ENCODE peak calls at places on chromosomes 7 and 10, in four cellular contexts. X, K, O and T are unnamed samples. For H3K9me2, the result is how much of the 10 kb centered on the place peaks cover.

GRCh38 chr7:155594961-155595366 is 48.6 kb upstream of the CNPY1 start:
- DNase-seq in X (no peak), K (no peak), O (no peak), T (no peak)

GRCh38 chr10:93915603-93916002 is 21.8 kb downstream of the SLC35G1 start:
- DNase-seq in X (no peak), K (no peak), O (no peak), T (no peak)

GRCh38 chr7:18505870-18506460 is 10.4 kb downstream of the HDAC9 start:
- DNase-seq in X (no peak), K (no peak), O (no peak), T (peak)

GRCh38 chr7:50278120-50278519 is 26.4 kb upstream of the IKZF1 start:
- DNase-seq in X (no peak), K (no peak), O (no peak), T (no peak)

GRCh38 chr10:27341001-27341400 is 100.4 kb upstream of the ACBD5 start:
- DNase-seq in X (no peak), K (no peak), O (no peak), T (no peak)

GRCh38 chr7:4198301-4198700 is 483.8 kb upstream of the FOXK1 start:
- DNase-seq in X (no peak), K (no peak), O (no peak), T (no peak)

GRCh38 chr10:112689327-112689726 is 242.3 kb downstream of the VTI1A start:
- DNase-seq in X (peak), K (peak), O (peak), T (no peak)

GRCh38 chr7:4200546-4201094 is 481.5 kb upstream of the FOXK1 start:
- DNase-seq in X (no peak), K (no peak), O (no peak), T (no peak)

GRCh38 chr10:46098379-46098778 is 52.3 kb upstream of the MSMB start:
- DNase-seq in X (no peak), K (no peak), O (no peak), T (no peak)

DNA sequence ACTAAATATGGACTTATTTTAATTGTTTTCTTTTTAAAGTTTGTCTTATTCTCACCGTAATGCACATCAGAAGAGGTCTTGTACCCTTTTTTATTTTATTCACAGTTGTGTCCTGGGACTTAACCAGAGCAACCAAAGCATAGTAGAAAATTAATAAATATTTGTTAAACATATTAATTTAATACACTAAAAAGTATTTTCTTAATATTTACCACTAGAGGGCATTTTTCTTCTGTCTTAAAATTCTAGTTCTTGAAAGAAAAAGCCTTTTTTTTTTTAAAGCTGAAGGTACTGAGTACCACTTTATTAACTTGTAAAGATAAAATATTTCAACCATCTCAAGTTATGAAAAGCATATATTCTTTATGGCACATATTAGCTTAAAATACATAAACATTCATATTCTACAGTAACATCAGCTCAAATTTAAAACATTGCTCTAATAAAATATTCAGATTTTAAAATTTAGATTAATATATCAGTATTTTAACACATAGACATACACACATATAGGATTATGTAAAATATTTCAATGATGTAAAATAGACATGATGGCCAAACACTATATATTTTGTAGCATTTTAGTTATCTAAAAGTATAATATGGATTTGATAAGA is 260.4 kb downstream of the SEMA3A start:
- DNase-seq in X (no peak), K (no peak), O (no peak), T (no peak)
- TF ChIP-seq CTCF in X (peak), K (peak), O (no peak), T (peak)

DNA sequence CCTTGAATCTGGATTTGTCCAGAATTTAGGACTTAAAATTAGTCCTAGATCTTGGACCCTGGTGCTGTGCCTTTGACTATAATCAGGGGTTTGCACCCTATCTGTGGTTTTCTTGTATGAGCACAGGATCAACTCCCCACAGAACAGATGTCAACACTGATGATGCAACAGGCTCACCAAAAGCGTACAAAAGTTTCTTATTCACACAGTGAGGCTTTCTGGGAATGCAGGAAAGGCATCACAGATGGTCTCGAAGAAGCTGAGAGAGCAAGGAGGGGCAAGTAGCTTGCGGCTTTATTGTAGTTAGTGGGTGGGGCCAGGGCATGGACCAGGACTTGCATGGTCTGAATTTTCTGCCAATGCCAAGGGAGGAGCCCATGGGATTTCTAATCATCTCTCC is 46.2 kb downstream of the SEC61G start:
- DNase-seq in X (no peak), K (no peak), O (no peak), T (no peak)
- H3K9me2 ChIP-seq in X (under half), K (under half), O (under half), T (under half)

DNA sequence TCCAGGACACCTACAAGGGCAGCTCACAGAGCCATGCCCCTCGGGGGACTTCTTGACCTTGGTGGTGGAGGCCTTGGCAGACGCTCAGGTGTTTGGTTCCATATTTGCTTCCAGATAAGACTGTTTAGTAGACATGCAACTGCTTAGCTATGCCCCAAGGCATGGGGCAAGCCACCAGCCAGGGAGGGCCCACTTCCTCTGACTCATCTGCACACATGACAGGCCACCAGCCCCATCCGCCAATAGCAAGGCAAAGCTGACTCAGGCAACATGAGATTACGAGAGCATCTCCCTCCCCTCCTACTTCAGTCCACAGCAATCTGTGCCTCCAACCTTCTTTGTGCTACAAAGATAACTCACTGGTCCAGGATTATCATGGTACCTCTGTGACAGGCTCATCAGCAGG is 54.9 kb downstream of the KCNMA1 start:
- DNase-seq in X (peak), K (no peak), O (no peak), T (no peak)
- TF ChIP-seq CTCF in X (no peak), K (no peak), O (no peak), T (no peak)

GRCh38 chr10:14573666-14574261 is 200.9 kb downstream of the FAM107B start:
- DNase-seq in X (no peak), K (no peak), O (peak), T (no peak)
- H3K9me2 ChIP-seq in X (under half), K (under half), O (under half), T (under half)

DNA sequence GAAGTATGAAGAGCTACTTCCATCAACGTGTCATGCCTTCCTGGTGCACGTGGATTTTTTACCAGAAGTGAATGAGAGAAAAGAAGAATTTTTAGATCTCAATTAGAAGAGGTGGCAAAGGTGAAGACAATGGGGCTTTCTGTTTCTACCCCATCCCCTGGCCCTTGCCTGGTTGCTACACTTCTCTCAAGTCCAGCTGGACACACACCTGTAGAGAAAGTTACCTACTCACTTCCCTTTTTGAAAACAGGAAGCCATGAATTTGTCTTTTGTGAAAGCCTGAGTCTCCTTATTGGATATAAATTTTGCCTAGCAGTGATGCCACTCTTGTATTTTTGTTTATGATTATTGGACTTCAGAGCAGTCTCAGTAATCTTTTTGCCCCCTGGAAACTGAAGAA is 142.9 kb upstream of the AKR1E2 start:
- DNase-seq in X (no peak), K (no peak), O (no peak), T (peak)
- TF ChIP-seq CTCF in X (no peak), K (no peak), O (no peak), T (no peak)

DNA sequence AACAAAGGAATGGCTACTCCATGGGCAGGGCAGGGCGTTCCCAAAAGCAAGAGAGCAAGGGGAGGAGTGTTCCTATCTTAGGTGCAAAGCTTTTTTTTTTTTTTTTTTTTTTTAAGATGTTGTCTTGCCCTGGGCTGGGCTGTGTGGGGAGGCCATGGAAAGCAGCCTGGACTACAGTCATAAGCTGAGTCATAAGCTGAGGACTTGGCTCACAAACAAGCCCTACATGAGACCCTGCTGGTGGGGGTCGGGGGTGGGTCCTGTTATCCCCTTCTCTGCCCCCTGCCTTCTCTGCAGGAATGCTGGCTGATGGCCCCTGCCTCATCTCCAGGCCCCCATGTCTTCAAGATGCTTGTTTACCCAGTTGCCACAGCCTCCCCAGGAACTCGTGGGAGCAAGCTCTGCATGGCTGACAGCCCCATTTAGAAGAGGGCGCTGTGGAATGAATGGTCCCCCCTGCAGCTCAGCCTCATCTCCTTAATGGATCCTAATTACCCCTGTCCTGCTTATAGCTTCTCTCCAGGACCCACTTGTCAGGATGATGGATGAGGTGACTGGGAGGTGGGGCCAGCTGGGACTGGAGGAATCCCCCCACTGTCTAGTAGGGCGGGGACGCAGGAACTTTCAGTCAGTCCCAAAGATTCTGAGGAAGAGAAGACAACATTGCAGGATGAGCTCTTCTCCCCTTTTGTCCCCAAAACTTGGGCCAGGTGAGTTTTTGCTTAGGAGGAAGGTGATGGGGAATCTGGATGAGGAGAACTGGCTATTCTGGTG is 340.8 kb upstream of the PODXL start:
- DNase-seq in X (no peak), K (peak), O (peak), T (no peak)
- H3K9me2 ChIP-seq in X (under half), K (under half), O (under half), T (under half)

GRCh38 chr10:78613132-78613531 is 455.6 kb upstream of the ZMIZ1 start:
- DNase-seq in X (no peak), K (no peak), O (no peak), T (no peak)
- TF ChIP-seq CTCF in X (no peak), K (no peak), O (no peak), T (no peak)

GRCh38 chr7:79182283-79182682 is 271.2 kb downstream of the MAGI2 start:
- DNase-seq in X (no peak), K (no peak), O (no peak), T (no peak)
- H3K9me2 ChIP-seq in X (under half), K (under half), O (under half), T (under half)